ENCODE peak calls at places on chromosomes 16 and 17, in six cellular contexts. P, G, O, V, B and H are unnamed samples. For H3K9me3, the result is how much of the 10 kb centered on the place peaks cover.

GRCh38 chr17:78127888-78128615 is 503 bp downstream of the TMC6 start:
- DNase-seq in B (peak), P (peak), G (no peak), O (no peak), V (peak), H (peak)

GRCh38 chr16:76913046-76913445 is 277.9 kb upstream of the MON1B start:
- DNase-seq in B (no peak), O (no peak), P (no peak), V (peak), G (no peak), H (no peak)

GRCh38 chr17:83006515-83007455 is 72.6 kb upstream of the METRNL start:
- DNase-seq in O (no peak), P (no peak), B (peak), G (no peak), V (no peak), H (no peak)

GRCh38 chr17:74919440-74920305 is 3.4 kb downstream of the USH1G start:
- DNase-seq in O (peak), P (no peak), V (no peak), B (no peak), G (peak), H (no peak)

GRCh38 chr16:10514369-10515055 is 65.9 kb downstream of the EMP2 start:
- DNase-seq in B (peak), O (peak), G (no peak), P (peak), V (peak), H (no peak)

GRCh38 chr16:87541004-87541881 is 48.4 kb upstream of the ZCCHC14 start:
- DNase-seq in B (peak), G (no peak), O (no peak), V (no peak), P (peak), H (no peak)

GRCh38 chr16:16933861-16934260 is 536.9 kb downstream of the XYLT1 start:
- DNase-seq in O (no peak), G (peak), P (no peak), B (no peak), V (no peak), H (no peak)

GRCh38 chr16:88759245-88759975 is 25.6 kb downstream of the PIEZO1 start:
- DNase-seq in B (no peak), P (no peak), O (no peak), V (no peak), G (peak), H (no peak)

GRCh38 chr16:23852794-23853562 is 17.2 kb downstream of the PRKCB start:
- DNase-seq in V (no peak), B (no peak), G (no peak), O (no peak), P (no peak), H (no peak)

GRCh38 chr16:56451753-56452689 is 667 bp downstream of the OGFOD1 start:
- DNase-seq in P (peak), O (peak), V (peak), B (peak), G (peak), H (no peak)

GRCh38 chr17:56034120-56034757 is 119.0 kb upstream of the ANKFN1 start:
- DNase-seq in B (no peak), P (no peak), G (no peak), O (no peak), V (no peak), H (no peak)

GRCh38 chr16:23914935-23915549 is 79.3 kb downstream of the PRKCB start:
- DNase-seq in P (no peak), G (no peak), B (no peak), V (no peak), O (no peak), H (no peak)

GRCh38 chr16:46830417-46830901 is 521 bp downstream of the C16orf87 start:
- DNase-seq in G (no peak), O (peak), V (no peak), P (peak), B (no peak), H (peak)

GRCh38 chr17:61412860-61413653 is 13.4 kb downstream of the TBX2 start:
- DNase-seq in P (no peak), G (peak), B (peak), O (no peak), V (no peak), H (no peak)

GRCh38 chr16:27840311-27841060 is 223.0 kb downstream of the GSG1L start:
- DNase-seq in G (peak), O (no peak), P (no peak), B (no peak), V (no peak), H (no peak)

GRCh38 chr16:89050868-89051311 is 42.8 kb upstream of the ACSF3 start:
- DNase-seq in P (no peak), B (no peak), V (no peak), G (no peak), O (no peak), H (peak)

GRCh38 chr16:29745126-29745852 is 501 bp downstream of the C16orf54 start:
- DNase-seq in O (peak), V (no peak), G (no peak), P (no peak), B (no peak), H (peak)

GRCh38 chr17:64097196-64097936 is 32.6 kb downstream of the ERN1 start:
- DNase-seq in B (no peak), O (no peak), V (peak), G (no peak), P (peak), H (no peak)

GRCh38 chr17:82947051-82947991 is 107.5 kb upstream of the ZNF750 start:
- DNase-seq in O (no peak), P (no peak), G (no peak), B (no peak), V (no peak), H (peak)

GRCh38 chr17:16461606-16461866 is 30.5 kb downstream of the LRRC75A start:
- DNase-seq in O (no peak), G (no peak), V (no peak), B (no peak), P (no peak), H (no peak)

GRCh38 chr17:81167194-81167524 is 1.1 kb upstream of the AATK start:
- DNase-seq in O (no peak), G (no peak), V (no peak), P (no peak), B (no peak), H (no peak)

GRCh38 chr16:71610936-71611871 is 14.8 kb upstream of the MARVELD3 start:
- DNase-seq in V (peak), P (peak), G (peak), O (peak), B (peak), H (peak)

GRCh38 chr16:3289998-3290673 is 6.8 kb downstream of the ZNF263 start:
- DNase-seq in B (no peak), V (no peak), G (no peak), P (no peak), O (no peak), H (no peak)
- H3K9me3 ChIP-seq in B (under half), V (half or more), G (under half), P (under half), O (under half), H (under half)

GRCh38 chr16:52547001-52547833 is at the start of gene TOX3:
- DNase-seq in B (peak), V (no peak), P (no peak), G (peak), O (no peak), H (peak)

GRCh38 chr16:52547834-52548215 is 882 bp upstream of the TOX3 start:
- DNase-seq in O (no peak), V (no peak), G (no peak), B (no peak), P (no peak), H (no peak)

GRCh38 chr16:52545544-52546262 is 1.2 kb downstream of the TOX3 start:
- DNase-seq in V (no peak), B (peak), G (no peak), O (no peak), P (no peak), H (peak)

GRCh38 chr16:52545157-52545543 is 1.8 kb downstream of the TOX3 start:
- DNase-seq in V (no peak), O (no peak), P (no peak), B (no peak), G (no peak), H (no peak)

GRCh38 chr16:52546291-52546941 is 527 bp downstream of the TOX3 start:
- DNase-seq in B (peak), G (peak), P (no peak), V (no peak), O (no peak), H (peak)
- H3K9ac ChIP-seq in B (no peak), G (peak), P (no peak), V (no peak), O (no peak), H (peak)

DNA sequence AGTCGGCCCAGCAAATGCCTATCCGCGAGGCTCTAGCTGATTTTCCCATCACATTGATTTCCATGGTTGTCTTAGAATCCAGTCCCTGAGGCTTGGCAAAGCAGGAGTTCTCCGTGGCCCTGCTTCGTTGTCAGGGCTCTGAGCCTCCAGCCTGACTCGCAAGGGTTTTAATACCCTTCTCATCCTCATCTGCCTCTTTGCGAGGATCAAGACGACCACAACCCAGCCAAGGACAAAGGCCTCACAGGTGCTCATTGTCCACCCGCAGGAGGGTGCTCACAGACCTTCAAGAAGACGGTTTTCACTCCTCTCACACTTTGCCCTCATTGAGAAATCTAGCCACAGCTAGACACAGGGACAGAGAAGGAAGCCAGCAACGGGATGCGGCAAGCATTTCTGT is 610.8 kb downstream of the KCNJ18 start:
- DNase-seq in V (no peak), P (no peak), G (no peak), B (no peak), O (no peak), H (no peak)
- H3K9me3 ChIP-seq in V (half or more), P (under half), G (half or more), B (under half), O (under half), H (under half)

GRCh38 chr16:81715358-81716196 is 63.5 kb upstream of the PLCG2 start:
- DNase-seq in P (no peak), B (no peak), V (no peak), O (peak), G (no peak), H (peak)

GRCh38 chr16:81716478-81717210 is 62.4 kb upstream of the PLCG2 start:
- DNase-seq in V (no peak), O (peak), B (no peak), P (no peak), G (no peak), H (no peak)

GRCh38 chr16:81719993-81720392 is 59.1 kb upstream of the PLCG2 start:
- DNase-seq in B (no peak), V (no peak), P (no peak), O (no peak), G (no peak), H (no peak)

GRCh38 chr16:81718637-81719036 is 60.5 kb upstream of the PLCG2 start:
- DNase-seq in G (no peak), B (no peak), O (no peak), P (no peak), V (no peak), H (no peak)

GRCh38 chr16:81717662-81718189 is 61.4 kb upstream of the PLCG2 start:
- DNase-seq in V (no peak), B (no peak), P (no peak), G (no peak), O (no peak), H (no peak)
- H3K9ac ChIP-seq in V (no peak), B (no peak), P (no peak), G (no peak), O (no peak), H (no peak)

DNA sequence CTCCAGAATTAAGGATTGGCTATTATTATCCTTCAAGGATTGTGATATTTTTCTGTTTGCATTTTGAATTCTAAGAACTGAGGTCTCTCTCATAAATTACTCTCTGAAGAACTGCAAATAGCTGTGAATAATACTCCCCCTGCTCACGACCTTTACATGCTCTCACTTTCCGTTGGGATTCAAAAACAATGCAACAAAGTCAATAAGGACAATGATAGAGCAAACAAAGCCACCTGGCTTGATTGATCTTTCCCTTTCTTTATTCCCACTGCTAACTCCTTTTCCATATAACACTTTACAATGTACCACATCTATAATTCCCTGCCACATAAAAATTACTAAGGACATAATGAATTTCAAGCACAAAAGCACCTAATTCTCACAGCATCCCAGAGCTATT is 523.0 kb upstream of the CA10 start:
- DNase-seq in O (no peak), P (no peak), B (no peak), V (no peak), G (no peak), H (no peak)
- H3K9me3 ChIP-seq in O (under half), P (under half), B (under half), V (under half), G (under half), H (under half)

GRCh38 chr16:680967-681745 is 946 bp downstream of the STUB1 start:
- DNase-seq in P (peak), G (no peak), O (peak), B (no peak), V (peak), H (no peak)

GRCh38 chr16:678858-679807 is 1.1 kb upstream of the STUB1 start:
- DNase-seq in O (no peak), G (peak), V (peak), B (peak), P (peak), H (peak)

GRCh38 chr16:678209-678857 is 1.9 kb upstream of the STUB1 start:
- DNase-seq in G (no peak), P (no peak), B (no peak), O (no peak), V (no peak), H (no peak)

GRCh38 chr16:680625-680945 is 375 bp downstream of the STUB1 start:
- DNase-seq in P (no peak), V (no peak), G (no peak), B (no peak), O (no peak), H (no peak)

GRCh38 chr16:679808-680624 is at the start of gene STUB1:
- DNase-seq in P (peak), V (peak), G (peak), O (peak), B (peak), H (peak)
- H3K9ac ChIP-seq in P (peak), V (peak), G (peak), O (peak), B (peak), H (peak)

GRCh38 chr17:69286257-69286656 is 40.7 kb downstream of the ABCA5 start:
- DNase-seq in O (no peak), P (peak), V (peak), B (no peak), G (no peak), H (no peak)
- H3K9me3 ChIP-seq in O (under half), P (under half), V (under half), B (under half), G (under half), H (under half)

GRCh38 chr17:18992454-18993130 is 12.0 kb downstream of the FAM83G start:
- DNase-seq in O (peak), G (no peak), V (no peak), B (no peak), P (no peak), H (no peak)

GRCh38 chr17:18994626-18995025 is 9.9 kb downstream of the FAM83G start:
- DNase-seq in V (no peak), B (no peak), P (no peak), G (no peak), O (no peak), H (no peak)

GRCh38 chr17:18991531-18992315 is 12.8 kb downstream of the FAM83G start:
- DNase-seq in V (no peak), O (no peak), G (no peak), P (no peak), B (no peak), H (no peak)

GRCh38 chr17:18995220-18995619 is 9.3 kb downstream of the FAM83G start:
- DNase-seq in O (no peak), V (no peak), B (no peak), G (no peak), P (no peak), H (no peak)

DNA sequence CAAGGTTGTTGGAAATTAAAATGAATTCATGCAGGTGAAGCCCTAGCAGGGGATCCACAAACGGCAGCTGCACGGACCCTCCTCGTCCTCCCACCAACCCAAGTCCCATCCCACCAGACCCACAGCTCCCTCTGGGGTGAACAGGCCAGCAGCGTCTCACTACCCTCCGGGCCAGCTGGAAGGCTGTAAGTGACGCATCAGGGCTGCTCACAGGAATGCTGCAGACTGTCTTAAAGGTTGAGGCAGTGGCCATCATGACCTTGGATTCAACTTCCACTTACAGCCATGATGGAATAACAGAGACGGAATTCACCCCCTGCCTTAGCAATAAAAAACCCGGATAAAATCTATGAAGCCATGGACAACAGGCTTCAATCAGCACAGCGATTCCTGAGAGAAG is 10.7 kb downstream of the FAM83G start:
- DNase-seq in P (no peak), B (no peak), G (no peak), O (no peak), V (no peak), H (no peak)
- H3K9ac ChIP-seq in P (no peak), B (no peak), G (no peak), O (no peak), V (no peak), H (no peak)

DNA sequence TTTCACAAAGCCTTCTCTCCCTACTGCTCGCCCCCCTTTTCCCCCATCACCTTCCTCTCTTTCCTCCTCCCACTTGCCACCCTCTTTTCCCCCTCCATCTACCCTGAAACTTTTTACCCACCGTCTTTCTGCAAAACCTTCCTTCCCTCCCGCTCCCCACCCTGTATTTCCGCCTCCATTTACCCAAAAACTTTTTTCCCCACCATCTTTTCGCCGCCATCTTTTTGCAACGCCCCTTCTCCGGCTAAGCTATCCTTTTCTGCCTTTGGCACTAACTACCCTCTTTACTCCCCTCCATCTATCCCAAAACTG is 205.2 kb upstream of the WSB1 start:
- DNase-seq in P (no peak), B (no peak), O (no peak), G (no peak), V (no peak), H (no peak)
- H3K9me3 ChIP-seq in P (under half), B (under half), O (under half), G (half or more), V (under half), H (under half)

GRCh38 chr17:3959921-3960601 is 4.2 kb downstream of the ATP2A3 start:
- DNase-seq in G (no peak), V (no peak), B (no peak), O (no peak), P (no peak), H (no peak)
- H3K9ac ChIP-seq in G (no peak), V (no peak), B (no peak), O (no peak), P (no peak), H (no peak)